ENCODE peak calls at places on chromosome 13, in ten cellular contexts. Q is left ventricle myocardium inferior, B is iPS DF 6.9, V is thoracic aorta, I is aorta, A is IMR-90, O is uterus, U is RWPE1, E is tibial nerve, N is psoas muscle. T is an unnamed sample.

GRCh38 chr13:43346427-43346826 is 323.0 kb downstream of the DNAJC15 start:
- DNase-seq in Q (no peak), B (no peak), V (no peak), I (no peak), A (no peak), O (no peak), U (no peak), E (no peak), N (no peak), T (no peak)

GRCh38 chr13:21526707-21527454 is 67.8 kb upstream of the ZDHHC20 start:
- DNase-seq in Q (no peak), B (no peak), V (no peak), I (no peak), A (no peak), O (no peak), U (no peak), E (no peak), N (no peak), T (no peak)

GRCh38 chr13:47175172-47175806 is 278.4 kb upstream of the HTR2A start:
- DNase-seq in Q (no peak), B (no peak), V (no peak), I (no peak), A (peak; percentile 95), O (no peak), U (no peak), E (no peak), N (no peak), T (no peak)

GRCh38 chr13:50592412-50593145 is 250.9 kb downstream of the DLEU7 start:
- DNase-seq in Q (no peak), B (no peak), V (no peak), I (no peak), A (peak; percentile 87), O (no peak), U (peak; percentile 38), E (no peak), N (no peak), T (no peak)

GRCh38 chr13:20360835-20361412 is 128.8 kb upstream of the GJB6 start:
- DNase-seq in Q (no peak), B (no peak), V (no peak), I (no peak), A (no peak), O (no peak), U (no peak), E (no peak), N (no peak), T (no peak)

GRCh38 chr13:108463365-108463764 is 166.0 kb upstream of the MYO16 start:
- DNase-seq in Q (no peak), B (no peak), V (no peak), I (no peak), A (peak; percentile 94), O (no peak), U (peak; percentile 75), E (no peak), N (no peak), T (no peak)

GRCh38 chr13:50403311-50403710 is 388.1 kb downstream of the KCNRG start:
- DNase-seq in Q (no peak), B (no peak), V (no peak), I (no peak), A (peak; percentile 53), O (no peak), U (no peak), E (no peak), N (no peak), T (peak; percentile 44)

GRCh38 chr13:110912651-110913051 is 2.2 kb downstream of the ANKRD10 start:
- DNase-seq in Q (no peak), B (no peak), V (no peak), I (no peak), A (peak; percentile 90), O (no peak), U (no peak), E (no peak), N (peak; percentile 62), T (no peak)

GRCh38 chr13:45928843-45929242 is 77.3 kb upstream of the SIAH3 start:
- DNase-seq in Q (no peak), B (no peak), V (no peak), I (no peak), A (no peak), O (no peak), U (peak; percentile 50), E (no peak), N (no peak), T (no peak)

GRCh38 chr13:65292488-65292901 is 1937.6 kb downstream of the PCDH9 start:
- DNase-seq in Q (no peak), B (no peak), V (no peak), I (no peak), A (peak; percentile 86), O (no peak), U (peak; percentile 1), E (no peak), N (no peak), T (no peak)

GRCh38 chr13:66402546-66402945 is 827.6 kb downstream of the PCDH9 start:
- DNase-seq in Q (no peak), B (no peak), V (no peak), I (no peak), A (no peak), O (no peak), U (no peak), E (no peak), N (no peak), T (no peak)

DNA sequence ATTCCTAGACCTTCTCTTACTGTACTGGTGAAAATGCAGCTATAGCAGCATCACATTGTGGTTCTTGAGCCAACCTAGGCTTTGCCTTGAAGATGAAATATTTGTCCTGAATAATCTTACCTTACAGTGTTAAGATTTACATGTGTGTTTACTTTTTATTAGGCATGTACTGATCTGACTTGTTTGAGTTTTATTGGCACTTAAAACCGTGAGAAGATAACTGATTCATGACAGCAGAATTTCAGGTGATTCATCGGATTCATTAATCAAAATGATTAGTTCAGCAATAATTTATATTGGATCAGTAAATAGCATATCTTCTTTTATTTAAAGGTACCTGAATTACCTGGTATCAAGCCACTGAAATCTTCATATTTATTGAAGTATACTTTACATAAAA is 296.3 kb downstream of the KLF5 start:
- DNase-seq in Q (no peak), B (no peak), V (no peak), I (no peak), A (no peak), O (no peak), U (peak; percentile 38), E (no peak), N (no peak), T (no peak)
- H3K27ac ChIP-seq in Q (no peak overlapping the region), B (no peak overlapping the region), V (no peak overlapping the region), I (no peak overlapping the region), A (no peak overlapping the region), O (no peak overlapping the region), U (no peak overlapping the region), E (no peak overlapping the region), N (no peak overlapping the region), T (no peak overlapping the region)

GRCh38 chr13:29081036-29081435 is 260.9 kb downstream of the MTUS2 start:
- DNase-seq in Q (no peak), B (no peak), V (no peak), I (no peak), A (no peak), O (no peak), U (no peak), E (no peak), N (no peak), T (no peak)
- H3K27ac ChIP-seq in Q (no peak overlapping the region), B (no peak overlapping the region), V (no peak overlapping the region), I (no peak overlapping the region), A (no peak overlapping the region), O (no peak overlapping the region), U (no peak overlapping the region), E (no peak overlapping the region), N (no peak overlapping the region), T (no peak overlapping the region)

GRCh38 chr13:106573855-106574254 is 5.9 kb upstream of the ARGLU1 start:
- DNase-seq in Q (peak; percentile 49), B (no peak), V (no peak), I (peak; percentile 81), A (peak; percentile 15), O (peak; percentile 60), U (no peak), E (peak; percentile 62), N (peak; percentile 73), T (no peak)
- H3K27ac ChIP-seq in Q (peak overlapping the region; percentile 48), B (no peak overlapping the region), V (no peak overlapping the region), I (no peak overlapping the region), A (no peak overlapping the region), O (peak overlapping the region; percentile 70), U (peak overlapping the region; percentile 29), E (peak overlapping the region; percentile 35), N (no peak overlapping the region), T (peak overlapping the region; percentile 67)

GRCh38 chr13:28574617-28575142 is 79.8 kb upstream of the FLT1 start:
- DNase-seq in Q (no peak), B (no peak), V (no peak), I (no peak), A (peak; percentile 100), O (no peak), U (peak; percentile 90), E (no peak), N (no peak), T (peak; percentile 67)

GRCh38 chr13:28573595-28574373 is 78.9 kb upstream of the FLT1 start:
- DNase-seq in Q (no peak), B (no peak), V (no peak), I (no peak), A (no peak), O (no peak), U (no peak), E (no peak), N (no peak), T (peak; percentile 49)

GRCh38 chr13:28576037-28576436 is 81.1 kb upstream of the FLT1 start:
- DNase-seq in Q (no peak), B (no peak), V (no peak), I (no peak), A (no peak), O (no peak), U (no peak), E (no peak), N (no peak), T (no peak)

GRCh38 chr13:28579334-28579733 is 79.6 kb upstream of the POMP start:
- DNase-seq in Q (no peak), B (no peak), V (no peak), I (no peak), A (no peak), O (no peak), U (no peak), E (no peak), N (no peak), T (no peak)

DNA sequence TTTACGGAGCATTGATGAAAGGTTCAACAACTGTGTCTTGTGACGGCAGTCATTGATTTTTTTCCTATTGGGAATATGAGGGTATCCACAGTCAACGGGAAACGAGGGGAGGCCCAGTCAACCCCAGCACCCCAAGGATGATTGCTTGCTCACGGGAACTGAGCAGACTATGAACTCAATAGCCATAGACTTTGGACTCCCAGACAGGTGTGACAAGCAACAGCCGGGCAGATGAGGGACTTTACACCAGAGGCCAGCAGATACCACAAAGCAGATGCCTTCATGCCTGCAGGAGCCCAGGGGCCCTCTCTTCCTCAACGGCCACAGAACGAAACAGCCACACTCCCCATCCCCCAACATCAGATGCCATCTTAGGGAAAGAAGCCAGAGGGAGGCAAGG is 80.3 kb upstream of the FLT1 start:
- DNase-seq in Q (no peak), B (no peak), V (no peak), I (no peak), A (no peak), O (no peak), U (no peak), E (no peak), N (no peak), T (no peak)
- H3K27ac ChIP-seq in Q (no peak overlapping the region), B (no peak overlapping the region), V (no peak overlapping the region), I (no peak overlapping the region), A (no peak overlapping the region), O (no peak overlapping the region), U (no peak overlapping the region), E (no peak overlapping the region), N (no peak overlapping the region), T (no peak overlapping the region)